ENCODE peak calls at places on chromosomes 5 and 9, in seven cellular contexts. One of them, this sample, is unnamed.

GRCh38 chr5:81363093-81363886 is 30.6 kb downstream of the ACOT12 start:
- DNase-seq in ascending aorta: no peak
- DNase-seq in right lobe of liver: peak; percentile 79
- DNase-seq in tibial artery: no peak
- DNase-seq in CD4-positive, alpha-beta memory T cell: no peak
- DNase-seq in CD4-positive, CD25-positive, alpha-beta regulatory T cell: no peak
- DNase-seq in left ventricle myocardium inferior: no peak
- DNase-seq in this sample: no peak

GRCh38 chr5:96942078-96942477 is 6.2 kb downstream of the LNPEP start:
- DNase-seq in ascending aorta: no peak
- DNase-seq in left ventricle myocardium inferior: no peak
- DNase-seq in CD4-positive, CD25-positive, alpha-beta regulatory T cell: no peak
- DNase-seq in right lobe of liver: no peak
- DNase-seq in CD4-positive, alpha-beta memory T cell: no peak
- DNase-seq in tibial artery: no peak
- DNase-seq in this sample: no peak

GRCh38 chr5:111595425-111595824 is 83.1 kb upstream of the STARD4 start:
- DNase-seq in ascending aorta: no peak
- DNase-seq in tibial artery: no peak
- DNase-seq in CD4-positive, CD25-positive, alpha-beta regulatory T cell: no peak
- DNase-seq in left ventricle myocardium inferior: no peak
- DNase-seq in CD4-positive, alpha-beta memory T cell: no peak
- DNase-seq in right lobe of liver: no peak
- DNase-seq in this sample: no peak

GRCh38 chr5:78002690-78003089 is 226.6 kb upstream of the TBCA start:
- DNase-seq in CD4-positive, CD25-positive, alpha-beta regulatory T cell: no peak
- DNase-seq in CD4-positive, alpha-beta memory T cell: no peak
- DNase-seq in right lobe of liver: no peak
- DNase-seq in left ventricle myocardium inferior: no peak
- DNase-seq in tibial artery: no peak
- DNase-seq in ascending aorta: no peak
- DNase-seq in this sample: no peak

GRCh38 chr9:124887832-124888231 is 25.9 kb downstream of the ARPC5L start:
- DNase-seq in ascending aorta: no peak
- DNase-seq in CD4-positive, CD25-positive, alpha-beta regulatory T cell: no peak
- DNase-seq in right lobe of liver: no peak
- DNase-seq in CD4-positive, alpha-beta memory T cell: no peak
- DNase-seq in left ventricle myocardium inferior: no peak
- DNase-seq in tibial artery: no peak
- DNase-seq in this sample: no peak

GRCh38 chr9:9942764-9943424 is 669.9 kb downstream of the PTPRD start:
- DNase-seq in CD4-positive, alpha-beta memory T cell: peak; percentile 22
- DNase-seq in ascending aorta: no peak
- DNase-seq in right lobe of liver: peak; percentile 58
- DNase-seq in tibial artery: peak; percentile 67
- DNase-seq in left ventricle myocardium inferior: peak; percentile 41
- DNase-seq in CD4-positive, CD25-positive, alpha-beta regulatory T cell: no peak
- DNase-seq in this sample: peak; percentile 8

GRCh38 chr9:22147818-22148573 is 138.9 kb upstream of the CDKN2B start:
- DNase-seq in tibial artery: no peak
- DNase-seq in ascending aorta: no peak
- DNase-seq in right lobe of liver: no peak
- DNase-seq in CD4-positive, alpha-beta memory T cell: peak; percentile 43
- DNase-seq in CD4-positive, CD25-positive, alpha-beta regulatory T cell: no peak
- DNase-seq in left ventricle myocardium inferior: no peak
- DNase-seq in this sample: peak; percentile 75

GRCh38 chr5:135119497-135119896 is 85.5 kb upstream of the PITX1 start:
- DNase-seq in right lobe of liver: no peak
- DNase-seq in tibial artery: no peak
- DNase-seq in ascending aorta: no peak
- DNase-seq in left ventricle myocardium inferior: no peak
- DNase-seq in CD4-positive, alpha-beta memory T cell: no peak
- DNase-seq in CD4-positive, CD25-positive, alpha-beta regulatory T cell: no peak
- DNase-seq in this sample: no peak

GRCh38 chr9:134189475-134190231 is 25.3 kb upstream of the RNU6ATAC start:
- DNase-seq in CD4-positive, CD25-positive, alpha-beta regulatory T cell: no peak
- DNase-seq in tibial artery: peak; percentile 59
- DNase-seq in ascending aorta: no peak
- DNase-seq in right lobe of liver: peak; percentile 54
- DNase-seq in CD4-positive, alpha-beta memory T cell: no peak
- DNase-seq in left ventricle myocardium inferior: no peak
- DNase-seq in this sample: no peak

GRCh38 chr5:133967715-133968056 is 739 bp downstream of the C5orf15 start:
- DNase-seq in CD4-positive, alpha-beta memory T cell: peak; percentile 18
- DNase-seq in left ventricle myocardium inferior: no peak
- DNase-seq in tibial artery: no peak
- DNase-seq in CD4-positive, CD25-positive, alpha-beta regulatory T cell: no peak
- DNase-seq in right lobe of liver: no peak
- DNase-seq in ascending aorta: no peak
- DNase-seq in this sample: no peak

GRCh38 chr9:112787942-112788341 is 37.4 kb downstream of the SNX30 start:
- DNase-seq in CD4-positive, alpha-beta memory T cell: no peak
- DNase-seq in ascending aorta: no peak
- DNase-seq in CD4-positive, CD25-positive, alpha-beta regulatory T cell: no peak
- DNase-seq in tibial artery: no peak
- DNase-seq in right lobe of liver: no peak
- DNase-seq in left ventricle myocardium inferior: no peak
- DNase-seq in this sample: no peak

GRCh38 chr9:81621785-81622243 is 67.5 kb downstream of the TLE1 start:
- DNase-seq in tibial artery: no peak
- DNase-seq in ascending aorta: no peak
- DNase-seq in right lobe of liver: no peak
- DNase-seq in left ventricle myocardium inferior: no peak
- DNase-seq in CD4-positive, alpha-beta memory T cell: no peak
- DNase-seq in CD4-positive, CD25-positive, alpha-beta regulatory T cell: no peak
- DNase-seq in this sample: no peak

GRCh38 chr5:134905246-134905996 is 490 bp downstream of the PCBD2 start:
- DNase-seq in right lobe of liver: no peak
- DNase-seq in CD4-positive, alpha-beta memory T cell: peak; percentile 77
- DNase-seq in CD4-positive, CD25-positive, alpha-beta regulatory T cell: peak; percentile 44
- DNase-seq in ascending aorta: no peak
- DNase-seq in tibial artery: peak; percentile 81
- DNase-seq in left ventricle myocardium inferior: no peak
- DNase-seq in this sample: peak; percentile 20

GRCh38 chr5:14872070-14872989 is 752 bp upstream of the ANKH start:
- DNase-seq in CD4-positive, alpha-beta memory T cell: peak; percentile 43
- DNase-seq in tibial artery: peak; percentile 83
- DNase-seq in CD4-positive, CD25-positive, alpha-beta regulatory T cell: peak; percentile 59
- DNase-seq in right lobe of liver: peak; percentile 85
- DNase-seq in left ventricle myocardium inferior: peak; percentile 83
- DNase-seq in ascending aorta: peak; percentile 44
- DNase-seq in this sample: no peak
- H3K27me3 ChIP-seq in CD4-positive, alpha-beta memory T cell: no peaks in the 10 kb centered on the region
- H3K27me3 ChIP-seq in tibial artery: no peaks in the 10 kb centered on the region
- H3K27me3 ChIP-seq in CD4-positive, CD25-positive, alpha-beta regulatory T cell: no peaks in the 10 kb centered on the region
- H3K27me3 ChIP-seq in right lobe of liver: no peaks in the 10 kb centered on the region
- H3K27me3 ChIP-seq in left ventricle myocardium inferior: no peaks in the 10 kb centered on the region
- H3K27me3 ChIP-seq in ascending aorta: no peaks in the 10 kb centered on the region
- H3K27me3 ChIP-seq in this sample: no peaks in the 10 kb centered on the region

GRCh38 chr5:107673106-107673367 is 2.3 kb upstream of the EFNA5 start:
- DNase-seq in CD4-positive, CD25-positive, alpha-beta regulatory T cell: no peak
- DNase-seq in tibial artery: no peak
- DNase-seq in CD4-positive, alpha-beta memory T cell: no peak
- DNase-seq in right lobe of liver: no peak
- DNase-seq in ascending aorta: no peak
- DNase-seq in left ventricle myocardium inferior: no peak
- DNase-seq in this sample: no peak
- H3K4me3 ChIP-seq in CD4-positive, CD25-positive, alpha-beta regulatory T cell: peak overlapping the region; percentile 24
- H3K4me3 ChIP-seq in tibial artery: peak overlapping the region; percentile 60
- H3K4me3 ChIP-seq in CD4-positive, alpha-beta memory T cell: no peak overlapping the region
- H3K4me3 ChIP-seq in right lobe of liver: peak overlapping the region; percentile 43
- H3K4me3 ChIP-seq in ascending aorta: peak overlapping the region; percentile 78
- H3K4me3 ChIP-seq in left ventricle myocardium inferior: peak overlapping the region; percentile 77
- H3K4me3 ChIP-seq in this sample: peak overlapping the region; percentile 70

GRCh38 chr9:114925672-114926071 is 4.7 kb downstream of the TNFSF8 start:
- DNase-seq in CD4-positive, CD25-positive, alpha-beta regulatory T cell: no peak
- DNase-seq in ascending aorta: no peak
- DNase-seq in CD4-positive, alpha-beta memory T cell: no peak
- DNase-seq in left ventricle myocardium inferior: no peak
- DNase-seq in tibial artery: no peak
- DNase-seq in right lobe of liver: no peak
- DNase-seq in this sample: no peak

GRCh38 chr9:114928092-114928491 is 2.3 kb downstream of the TNFSF8 start:
- DNase-seq in CD4-positive, CD25-positive, alpha-beta regulatory T cell: no peak
- DNase-seq in left ventricle myocardium inferior: no peak
- DNase-seq in tibial artery: no peak
- DNase-seq in ascending aorta: no peak
- DNase-seq in CD4-positive, alpha-beta memory T cell: no peak
- DNase-seq in right lobe of liver: no peak
- DNase-seq in this sample: no peak

GRCh38 chr9:114925039-114925438 is 5.4 kb downstream of the TNFSF8 start:
- DNase-seq in tibial artery: no peak
- DNase-seq in CD4-positive, alpha-beta memory T cell: no peak
- DNase-seq in CD4-positive, CD25-positive, alpha-beta regulatory T cell: no peak
- DNase-seq in right lobe of liver: no peak
- DNase-seq in ascending aorta: no peak
- DNase-seq in left ventricle myocardium inferior: no peak
- DNase-seq in this sample: no peak

GRCh38 chr9:114923918-114924317 is 6.5 kb downstream of the TNFSF8 start:
- DNase-seq in left ventricle myocardium inferior: no peak
- DNase-seq in CD4-positive, alpha-beta memory T cell: no peak
- DNase-seq in ascending aorta: no peak
- DNase-seq in tibial artery: no peak
- DNase-seq in right lobe of liver: no peak
- DNase-seq in CD4-positive, CD25-positive, alpha-beta regulatory T cell: no peak
- DNase-seq in this sample: no peak

GRCh38 chr9:114924327-114924726 is 6.1 kb downstream of the TNFSF8 start:
- DNase-seq in tibial artery: no peak
- DNase-seq in left ventricle myocardium inferior: no peak
- DNase-seq in ascending aorta: no peak
- DNase-seq in CD4-positive, CD25-positive, alpha-beta regulatory T cell: no peak
- DNase-seq in CD4-positive, alpha-beta memory T cell: no peak
- DNase-seq in right lobe of liver: no peak
- DNase-seq in this sample: no peak
- H3K27me3 ChIP-seq in tibial artery: peaks cover 4% of the 10 kb centered on the region
- H3K27me3 ChIP-seq in left ventricle myocardium inferior: peaks cover 97% of the 10 kb centered on the region
- H3K27me3 ChIP-seq in ascending aorta: no peaks in the 10 kb centered on the region
- H3K27me3 ChIP-seq in CD4-positive, CD25-positive, alpha-beta regulatory T cell: no peaks in the 10 kb centered on the region
- H3K27me3 ChIP-seq in CD4-positive, alpha-beta memory T cell: no peaks in the 10 kb centered on the region
- H3K27me3 ChIP-seq in right lobe of liver: no peaks in the 10 kb centered on the region
- H3K27me3 ChIP-seq in this sample: peaks cover 34% of the 10 kb centered on the region

DNA sequence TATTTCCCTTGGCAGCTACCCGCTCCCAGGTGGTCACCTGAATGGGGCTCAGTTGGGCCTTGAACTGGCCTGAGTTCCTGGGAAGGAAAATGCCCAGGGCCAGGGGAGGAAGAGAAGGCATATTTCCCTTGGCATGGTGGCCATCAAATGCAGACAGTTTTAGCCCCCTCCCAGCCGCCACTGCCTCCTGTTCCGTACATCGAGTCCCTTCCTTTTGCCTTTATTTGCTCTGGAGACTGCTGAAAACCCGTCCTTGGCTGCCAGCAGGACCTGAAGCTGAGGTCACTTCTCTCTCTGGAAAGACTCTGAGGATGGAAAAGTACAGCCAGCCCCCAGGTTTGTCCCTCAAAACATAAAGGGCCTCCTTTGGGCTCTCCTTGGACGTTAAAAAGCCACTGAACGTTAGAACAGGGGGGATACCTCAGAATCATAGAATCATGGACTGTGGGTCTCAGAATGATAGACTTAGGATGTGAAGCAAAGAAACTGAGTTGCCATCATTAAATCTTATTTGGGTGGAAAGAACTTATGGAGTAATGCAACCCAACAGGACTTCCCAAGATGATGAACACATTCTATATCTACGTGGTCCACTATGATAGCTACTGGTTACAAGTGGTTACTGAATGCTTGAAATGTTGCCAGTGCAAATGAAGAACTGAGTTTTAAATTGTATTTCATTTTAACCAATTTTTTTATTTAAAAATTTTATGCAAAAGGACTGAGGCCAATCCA is 7.1 kb downstream of the SPARC start:
- DNase-seq in CD4-positive, CD25-positive, alpha-beta regulatory T cell: no peak
- DNase-seq in left ventricle myocardium inferior: no peak
- DNase-seq in tibial artery: peak; percentile 88
- DNase-seq in right lobe of liver: no peak
- DNase-seq in CD4-positive, alpha-beta memory T cell: no peak
- DNase-seq in ascending aorta: no peak
- DNase-seq in this sample: no peak
- H3K4me3 ChIP-seq in CD4-positive, CD25-positive, alpha-beta regulatory T cell: no peak overlapping the region
- H3K4me3 ChIP-seq in left ventricle myocardium inferior: peak overlapping the region; percentile 78
- H3K4me3 ChIP-seq in tibial artery: peak overlapping the region; percentile 2
- H3K4me3 ChIP-seq in right lobe of liver: no peak overlapping the region
- H3K4me3 ChIP-seq in CD4-positive, alpha-beta memory T cell: no peak overlapping the region
- H3K4me3 ChIP-seq in ascending aorta: peak overlapping the region; percentile 50
- H3K4me3 ChIP-seq in this sample: peak overlapping the region; percentile 46

GRCh38 chr9:7668541-7668940 is 131.0 kb downstream of the DMAC1 start:
- DNase-seq in right lobe of liver: no peak
- DNase-seq in CD4-positive, alpha-beta memory T cell: no peak
- DNase-seq in CD4-positive, CD25-positive, alpha-beta regulatory T cell: no peak
- DNase-seq in ascending aorta: no peak
- DNase-seq in left ventricle myocardium inferior: no peak
- DNase-seq in tibial artery: no peak
- DNase-seq in this sample: no peak
- H3K27me3 ChIP-seq in right lobe of liver: no peaks in the 10 kb centered on the region
- H3K27me3 ChIP-seq in CD4-positive, alpha-beta memory T cell: no peaks in the 10 kb centered on the region
- H3K27me3 ChIP-seq in CD4-positive, CD25-positive, alpha-beta regulatory T cell: no peaks in the 10 kb centered on the region
- H3K27me3 ChIP-seq in ascending aorta: no peaks in the 10 kb centered on the region
- H3K27me3 ChIP-seq in left ventricle myocardium inferior: no peaks in the 10 kb centered on the region
- H3K27me3 ChIP-seq in tibial artery: no peaks in the 10 kb centered on the region
- H3K27me3 ChIP-seq in this sample: no peaks in the 10 kb centered on the region

GRCh38 chr9:137175345-137175961 is 3.6 kb upstream of the TMEM210 start:
- DNase-seq in CD4-positive, alpha-beta memory T cell: no peak
- DNase-seq in CD4-positive, CD25-positive, alpha-beta regulatory T cell: no peak
- DNase-seq in ascending aorta: no peak
- DNase-seq in tibial artery: no peak
- DNase-seq in right lobe of liver: no peak
- DNase-seq in left ventricle myocardium inferior: no peak
- DNase-seq in this sample: no peak
- H3K4me3 ChIP-seq in CD4-positive, alpha-beta memory T cell: no peak overlapping the region
- H3K4me3 ChIP-seq in CD4-positive, CD25-positive, alpha-beta regulatory T cell: no peak overlapping the region
- H3K4me3 ChIP-seq in ascending aorta: no peak overlapping the region
- H3K4me3 ChIP-seq in tibial artery: no peak overlapping the region
- H3K4me3 ChIP-seq in right lobe of liver: no peak overlapping the region
- H3K4me3 ChIP-seq in left ventricle myocardium inferior: no peak overlapping the region
- H3K4me3 ChIP-seq in this sample: no peak overlapping the region

DNA sequence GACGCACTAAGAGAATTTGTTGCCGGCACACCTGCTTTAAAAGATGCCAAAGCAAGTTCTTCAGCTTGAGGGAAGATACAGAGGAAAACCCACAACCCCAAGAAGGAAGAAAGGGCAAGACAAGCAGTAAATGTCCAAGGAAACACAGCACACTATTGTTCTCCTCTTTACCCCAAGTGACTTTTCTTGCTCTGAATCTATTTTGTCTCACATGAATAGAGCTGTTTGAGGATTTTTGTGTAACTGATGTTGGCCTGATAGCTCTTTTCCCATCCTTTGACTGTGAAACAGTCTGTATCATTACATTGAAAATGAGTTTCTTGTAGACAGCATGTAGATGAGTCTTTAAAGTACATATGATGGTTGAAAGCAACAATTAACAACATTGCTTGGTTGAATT is 16.9 kb upstream of the CEP72 start:
- DNase-seq in CD4-positive, CD25-positive, alpha-beta regulatory T cell: no peak
- DNase-seq in left ventricle myocardium inferior: no peak
- DNase-seq in ascending aorta: no peak
- DNase-seq in CD4-positive, alpha-beta memory T cell: no peak
- DNase-seq in tibial artery: no peak
- DNase-seq in right lobe of liver: no peak
- DNase-seq in this sample: no peak
- H3K27me3 ChIP-seq in CD4-positive, CD25-positive, alpha-beta regulatory T cell: peaks cover 19% of the 10 kb centered on the region
- H3K27me3 ChIP-seq in left ventricle myocardium inferior: peaks cover 91% of the 10 kb centered on the region
- H3K27me3 ChIP-seq in ascending aorta: no peaks in the 10 kb centered on the region
- H3K27me3 ChIP-seq in CD4-positive, alpha-beta memory T cell: no peaks in the 10 kb centered on the region
- H3K27me3 ChIP-seq in tibial artery: peaks cover 27% of the 10 kb centered on the region
- H3K27me3 ChIP-seq in right lobe of liver: no peaks in the 10 kb centered on the region
- H3K27me3 ChIP-seq in this sample: peaks cover 38% of the 10 kb centered on the region

This sample was measured in AG04450.